ENCODE peak calls at places on chromosomes 6 and 20, in six cellular contexts. One of them, this sample, is unnamed.
A peak's percentile ranks its signal among the peaks of the same experiment; 100 is the strongest.

GRCh38 chr6:74953708-74954107 is 252.1 kb downstream of the COL12A1 start:
- DNase-seq in stomach: no peak
- DNase-seq in breast epithelium: no peak
- DNase-seq in GM12891: no peak
- DNase-seq in HL-60: no peak
- DNase-seq in HepG2: no peak
- DNase-seq in this sample: no peak

GRCh38 chr6:32154514-32155161 is 697 bp downstream of the PPT2 start:
- DNase-seq in stomach: peak; percentile 81
- DNase-seq in breast epithelium: peak; percentile 61
- DNase-seq in GM12891: peak; percentile 83
- DNase-seq in HL-60: peak; percentile 48
- DNase-seq in HepG2: peak; percentile 86
- DNase-seq in this sample: peak; percentile 80

GRCh38 chr6:168009331-168009730 is 11.9 kb downstream of the KIF25 start:
- DNase-seq in stomach: no peak
- DNase-seq in breast epithelium: no peak
- DNase-seq in GM12891: no peak
- DNase-seq in HL-60: no peak
- DNase-seq in HepG2: no peak
- DNase-seq in this sample: no peak

GRCh38 chr6:33320315-33321181 is 3.0 kb upstream of the ZBTB22 start:
- DNase-seq in stomach: peak; percentile 59
- DNase-seq in breast epithelium: peak; percentile 66
- DNase-seq in GM12891: no peak
- DNase-seq in HL-60: no peak
- DNase-seq in HepG2: no peak
- DNase-seq in this sample: no peak

GRCh38 chr6:39444479-39445019 is 122.0 kb upstream of the KCNK16 start:
- DNase-seq in stomach: no peak
- DNase-seq in breast epithelium: no peak
- DNase-seq in GM12891: no peak
- DNase-seq in HL-60: no peak
- DNase-seq in HepG2: no peak
- DNase-seq in this sample: no peak

GRCh38 chr20:17589161-17589834 is 19.4 kb downstream of the DSTN start:
- DNase-seq in stomach: no peak
- DNase-seq in breast epithelium: no peak
- DNase-seq in GM12891: no peak
- DNase-seq in HL-60: no peak
- DNase-seq in HepG2: no peak
- DNase-seq in this sample: no peak

GRCh38 chr20:25023316-25023715 is 30.8 kb upstream of the APMAP start:
- DNase-seq in stomach: peak; percentile 24
- DNase-seq in breast epithelium: no peak
- DNase-seq in GM12891: no peak
- DNase-seq in HL-60: no peak
- DNase-seq in HepG2: no peak
- DNase-seq in this sample: no peak

GRCh38 chr6:44085219-44085618 is 42.0 kb downstream of the MRPL14 start:
- DNase-seq in stomach: no peak
- DNase-seq in breast epithelium: no peak
- DNase-seq in GM12891: no peak
- DNase-seq in HL-60: no peak
- DNase-seq in HepG2: no peak
- DNase-seq in this sample: no peak

GRCh38 chr6:49787176-49787575 is at the start of gene PGK2:
- DNase-seq in stomach: no peak
- DNase-seq in breast epithelium: no peak
- DNase-seq in GM12891: no peak
- DNase-seq in HL-60: no peak
- DNase-seq in HepG2: no peak
- DNase-seq in this sample: no peak

GRCh38 chr20:53100476-53100911 is 128.3 kb downstream of the TSHZ2 start:
- DNase-seq in stomach: no peak
- DNase-seq in breast epithelium: peak; percentile 82
- DNase-seq in GM12891: no peak
- DNase-seq in HL-60: no peak
- DNase-seq in HepG2: no peak
- DNase-seq in this sample: no peak

DNA sequence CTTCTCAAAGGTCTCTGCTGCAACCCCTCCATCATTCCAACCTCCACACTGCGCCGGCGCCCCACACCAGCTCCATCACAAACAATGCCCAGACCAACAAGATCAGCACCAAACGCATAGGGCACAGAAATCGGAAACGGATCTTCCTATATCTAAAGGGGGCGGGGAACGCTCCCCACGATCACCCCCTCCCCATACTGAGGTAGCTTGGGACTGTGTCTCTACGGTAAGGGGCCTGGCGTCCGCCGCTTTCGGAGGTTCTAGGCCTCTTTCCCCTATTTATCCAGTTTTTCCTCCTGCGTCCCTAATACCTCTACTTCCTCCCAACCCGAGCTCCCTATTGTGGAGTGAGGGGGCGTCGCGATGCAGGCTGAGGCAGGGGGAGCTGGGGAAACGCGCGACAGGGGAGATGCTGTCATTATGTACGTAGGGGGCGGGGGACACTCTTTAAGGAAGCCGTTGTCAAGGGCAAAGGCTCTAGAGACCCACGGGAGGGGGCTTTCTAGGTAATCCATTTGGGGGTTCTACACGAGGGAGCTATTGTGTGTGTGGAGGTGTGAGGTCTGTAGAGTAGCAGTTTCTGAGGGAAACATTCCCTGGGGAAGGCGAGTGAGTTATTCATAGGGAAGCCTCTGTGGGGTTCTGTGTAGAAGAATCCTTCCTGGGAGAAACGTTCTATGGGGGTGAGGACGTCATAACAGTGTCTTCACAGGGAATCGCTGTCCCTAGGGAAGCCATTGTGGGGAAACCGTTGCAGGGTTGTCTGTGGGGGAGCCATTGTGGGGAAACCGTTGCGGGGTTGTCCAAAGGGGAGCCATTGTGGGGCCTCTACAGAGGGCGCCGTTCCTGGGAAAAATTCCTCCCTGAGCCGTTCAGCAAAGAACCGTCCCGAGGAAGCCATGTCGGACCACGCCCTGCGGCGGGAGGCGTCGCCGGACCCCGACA is 716 bp downstream of the DNAAF9 start:
- DNase-seq in stomach: peak; percentile 34
- DNase-seq in breast epithelium: peak; percentile 30
- DNase-seq in GM12891: no peak
- DNase-seq in HL-60: peak; percentile 36
- DNase-seq in HepG2: peak; percentile 16
- DNase-seq in this sample: no peak
- TF ChIP-seq POLR2AphosphoS5 in stomach: no peak
- TF ChIP-seq POLR2AphosphoS5 in breast epithelium: no peak
- TF ChIP-seq POLR2AphosphoS5 in GM12891: no peak
- TF ChIP-seq POLR2AphosphoS5 in HL-60: no peak
- TF ChIP-seq POLR2AphosphoS5 in HepG2: no peak
- TF ChIP-seq POLR2AphosphoS5 in this sample: no peak

GRCh38 chr6:42407379-42407778 is 44.3 kb downstream of the TRERF1 start:
- DNase-seq in stomach: no peak
- DNase-seq in breast epithelium: no peak
- DNase-seq in GM12891: no peak
- DNase-seq in HL-60: peak; percentile 20
- DNase-seq in HepG2: no peak
- DNase-seq in this sample: no peak
- TF ChIP-seq POLR2AphosphoS5 in stomach: no peak
- TF ChIP-seq POLR2AphosphoS5 in breast epithelium: no peak
- TF ChIP-seq POLR2AphosphoS5 in GM12891: no peak
- TF ChIP-seq POLR2AphosphoS5 in HL-60: no peak
- TF ChIP-seq POLR2AphosphoS5 in HepG2: no peak
- TF ChIP-seq POLR2AphosphoS5 in this sample: no peak

DNA sequence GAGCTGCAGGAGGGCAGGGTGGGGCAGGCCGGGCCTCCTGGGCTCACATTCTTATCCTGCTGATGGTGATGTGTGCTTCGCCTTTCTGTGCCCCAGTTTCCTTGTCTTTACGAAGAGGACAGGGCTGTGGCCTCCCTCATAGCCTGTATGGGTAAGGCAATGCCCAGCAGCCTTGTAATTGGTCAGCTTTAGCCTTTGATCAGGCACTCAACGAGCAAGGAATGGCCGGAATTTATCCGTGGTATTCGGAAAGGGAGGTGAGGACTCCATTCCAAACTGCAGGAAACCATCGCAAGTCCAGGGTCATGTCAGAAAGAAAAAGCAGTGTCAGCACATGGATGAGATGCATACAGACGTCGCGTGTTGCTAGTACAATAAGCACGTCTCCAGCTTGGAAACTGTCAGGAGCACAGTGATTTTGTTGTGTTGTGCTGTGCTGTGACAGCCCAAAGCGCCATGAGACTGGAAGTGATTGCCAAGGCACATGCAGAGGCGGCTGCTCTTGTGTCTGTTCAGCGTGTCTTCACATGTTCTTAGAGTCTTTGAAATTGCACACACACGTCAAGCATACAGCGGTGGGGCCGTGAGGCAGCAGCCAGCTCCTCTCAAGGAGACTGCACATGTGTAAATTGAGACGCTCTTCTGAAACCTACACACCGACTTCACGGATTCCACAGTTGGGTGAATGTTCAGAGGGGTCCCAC is 6.1 kb downstream of the SS18L1 start:
- DNase-seq in stomach: no peak
- DNase-seq in breast epithelium: peak; percentile 65
- DNase-seq in GM12891: no peak
- DNase-seq in HL-60: no peak
- DNase-seq in HepG2: peak; percentile 93
- DNase-seq in this sample: no peak
- TF ChIP-seq POLR2AphosphoS5 in stomach: no peak
- TF ChIP-seq POLR2AphosphoS5 in breast epithelium: no peak
- TF ChIP-seq POLR2AphosphoS5 in GM12891: no peak
- TF ChIP-seq POLR2AphosphoS5 in HL-60: no peak
- TF ChIP-seq POLR2AphosphoS5 in HepG2: no peak
- TF ChIP-seq POLR2AphosphoS5 in this sample: no peak

GRCh38 chr6:138000955-138001354 is 106.3 kb downstream of the PERP start:
- DNase-seq in stomach: no peak
- DNase-seq in breast epithelium: no peak
- DNase-seq in GM12891: no peak
- DNase-seq in HL-60: no peak
- DNase-seq in HepG2: no peak
- DNase-seq in this sample: no peak

GRCh38 chr6:138001750-138002349 is 105.4 kb downstream of the PERP start:
- DNase-seq in stomach: peak; percentile 71
- DNase-seq in breast epithelium: peak; percentile 63
- DNase-seq in GM12891: no peak
- DNase-seq in HL-60: no peak
- DNase-seq in HepG2: peak; percentile 44
- DNase-seq in this sample: no peak

GRCh38 chr6:138005846-138006245 is 101.4 kb downstream of the PERP start:
- DNase-seq in stomach: no peak
- DNase-seq in breast epithelium: no peak
- DNase-seq in GM12891: no peak
- DNase-seq in HL-60: no peak
- DNase-seq in HepG2: no peak
- DNase-seq in this sample: no peak

GRCh38 chr6:138007014-138007472 is 100.2 kb downstream of the PERP start:
- DNase-seq in stomach: peak; percentile 40
- DNase-seq in breast epithelium: no peak
- DNase-seq in GM12891: peak; percentile 25
- DNase-seq in HL-60: no peak
- DNase-seq in HepG2: peak; percentile 48
- DNase-seq in this sample: no peak

DNA sequence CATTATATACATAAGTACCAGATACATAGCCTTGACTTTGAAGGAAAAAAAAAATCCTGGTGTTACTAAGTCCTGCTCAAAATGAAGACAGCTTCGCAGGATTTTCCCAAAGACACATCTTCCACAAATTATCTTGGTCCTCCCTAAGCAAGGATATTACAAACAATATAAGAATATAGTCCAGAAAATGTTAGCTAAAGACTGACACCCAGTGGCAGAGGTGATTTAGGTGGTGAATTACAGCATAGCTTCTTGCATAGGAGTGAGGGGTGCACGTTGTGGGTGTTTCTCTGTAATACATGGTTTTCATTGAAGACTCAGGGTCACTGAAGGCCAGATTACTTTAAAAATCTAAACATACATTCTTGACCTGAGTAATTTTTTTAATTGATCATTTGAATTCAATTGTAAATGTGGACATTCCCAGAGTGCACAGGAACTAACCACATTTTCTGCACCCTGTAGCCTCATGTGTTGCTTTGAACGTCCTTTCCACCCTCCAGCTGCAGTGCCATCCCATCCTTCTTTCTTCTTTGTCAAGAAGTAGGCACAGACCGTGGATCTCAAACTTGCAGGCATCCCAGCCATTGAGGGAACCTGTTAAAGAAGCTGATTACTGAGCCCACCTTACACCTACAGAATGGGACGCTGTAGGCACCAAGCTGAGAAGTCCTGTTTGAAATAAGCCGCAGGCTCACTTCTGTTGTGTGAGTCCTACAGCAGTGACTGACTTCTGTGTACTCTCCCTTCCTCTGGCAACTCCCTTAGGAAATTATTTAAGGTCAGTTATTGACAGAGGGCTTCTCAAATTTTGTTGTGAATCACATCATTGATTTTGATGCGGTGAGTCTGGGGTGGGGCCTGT is 102.6 kb downstream of the PERP start:
- DNase-seq in stomach: no peak
- DNase-seq in breast epithelium: no peak
- DNase-seq in GM12891: peak; percentile 19
- DNase-seq in HL-60: no peak
- DNase-seq in HepG2: peak; percentile 35
- DNase-seq in this sample: no peak
- TF ChIP-seq POLR2AphosphoS5 in stomach: no peak
- TF ChIP-seq POLR2AphosphoS5 in breast epithelium: no peak
- TF ChIP-seq POLR2AphosphoS5 in GM12891: no peak
- TF ChIP-seq POLR2AphosphoS5 in HL-60: no peak
- TF ChIP-seq POLR2AphosphoS5 in HepG2: no peak
- TF ChIP-seq POLR2AphosphoS5 in this sample: no peak

GRCh38 chr6:170116643-170117042 is 174.2 kb downstream of the DLL1 start:
- DNase-seq in stomach: peak; percentile 23
- DNase-seq in breast epithelium: no peak
- DNase-seq in GM12891: no peak
- DNase-seq in HL-60: no peak
- DNase-seq in HepG2: no peak
- DNase-seq in this sample: no peak
- TF ChIP-seq POLR2AphosphoS5 in stomach: no peak
- TF ChIP-seq POLR2AphosphoS5 in breast epithelium: no peak
- TF ChIP-seq POLR2AphosphoS5 in GM12891: no peak
- TF ChIP-seq POLR2AphosphoS5 in HL-60: no peak
- TF ChIP-seq POLR2AphosphoS5 in HepG2: no peak
- TF ChIP-seq POLR2AphosphoS5 in this sample: no peak

GRCh38 chr6:122789078-122789861 is at the start of gene SMPDL3A:
- DNase-seq in stomach: peak; percentile 70
- DNase-seq in breast epithelium: peak; percentile 34
- DNase-seq in GM12891: peak; percentile 33
- DNase-seq in HL-60: peak; percentile 28
- DNase-seq in HepG2: peak; percentile 76
- DNase-seq in this sample: peak; percentile 29
- TF ChIP-seq POLR2AphosphoS5 in stomach: peak; percentile 56
- TF ChIP-seq POLR2AphosphoS5 in breast epithelium: peak; percentile 41
- TF ChIP-seq POLR2AphosphoS5 in GM12891: no peak
- TF ChIP-seq POLR2AphosphoS5 in HL-60: no peak
- TF ChIP-seq POLR2AphosphoS5 in HepG2: peak; percentile 60
- TF ChIP-seq POLR2AphosphoS5 in this sample: no peak